ENCODE peak calls at places on chromosomes 2 and 18, in nine cellular contexts. One of them, this sample, is unnamed.

GRCh38 chr2:241822264-241822623 is 13.3 kb downstream of the NEU4 start:
- DNase-seq in tibial artery: no peak
- DNase-seq in adrenal gland: peak; percentile 14
- DNase-seq in HepG2: no peak
- DNase-seq in A549: no peak
- DNase-seq in prostate gland: no peak
- DNase-seq in CD8-positive, alpha-beta T cell: peak; percentile 39
- DNase-seq in uterus: no peak
- DNase-seq in stomach: no peak
- DNase-seq in this sample: no peak

GRCh38 chr2:100393362-100393761 is 24.1 kb downstream of the CHST10 start:
- DNase-seq in adrenal gland: no peak
- DNase-seq in HepG2: no peak
- DNase-seq in prostate gland: no peak
- DNase-seq in tibial artery: no peak
- DNase-seq in stomach: no peak
- DNase-seq in CD8-positive, alpha-beta T cell: peak; percentile 32
- DNase-seq in A549: no peak
- DNase-seq in uterus: no peak
- DNase-seq in this sample: no peak

GRCh38 chr2:101658387-101658786 is 39.1 kb upstream of the MAP4K4 start:
- DNase-seq in HepG2: no peak
- DNase-seq in CD8-positive, alpha-beta T cell: no peak
- DNase-seq in tibial artery: no peak
- DNase-seq in A549: no peak
- DNase-seq in uterus: no peak
- DNase-seq in adrenal gland: no peak
- DNase-seq in stomach: no peak
- DNase-seq in prostate gland: no peak
- DNase-seq in this sample: no peak

GRCh38 chr2:235343156-235343774 is 150.6 kb upstream of the AGAP1 start:
- DNase-seq in tibial artery: no peak
- DNase-seq in HepG2: no peak
- DNase-seq in uterus: no peak
- DNase-seq in adrenal gland: no peak
- DNase-seq in CD8-positive, alpha-beta T cell: no peak
- DNase-seq in A549: no peak
- DNase-seq in stomach: no peak
- DNase-seq in prostate gland: no peak
- DNase-seq in this sample: no peak

GRCh38 chr2:86675611-86676015 is 44.5 kb upstream of the RMND5A start:
- DNase-seq in A549: no peak
- DNase-seq in HepG2: peak; percentile 55
- DNase-seq in prostate gland: peak; percentile 30
- DNase-seq in tibial artery: no peak
- DNase-seq in uterus: no peak
- DNase-seq in CD8-positive, alpha-beta T cell: no peak
- DNase-seq in stomach: peak; percentile 31
- DNase-seq in adrenal gland: no peak
- DNase-seq in this sample: no peak

GRCh38 chr2:10135296-10136089 is 13.0 kb downstream of the RRM2 start:
- DNase-seq in tibial artery: no peak
- DNase-seq in uterus: no peak
- DNase-seq in CD8-positive, alpha-beta T cell: no peak
- DNase-seq in stomach: no peak
- DNase-seq in prostate gland: no peak
- DNase-seq in adrenal gland: no peak
- DNase-seq in A549: no peak
- DNase-seq in HepG2: no peak
- DNase-seq in this sample: no peak

GRCh38 chr18:37741012-37741586 is 175.5 kb upstream of the CELF4 start:
- DNase-seq in stomach: no peak
- DNase-seq in uterus: no peak
- DNase-seq in A549: no peak
- DNase-seq in tibial artery: no peak
- DNase-seq in adrenal gland: no peak
- DNase-seq in CD8-positive, alpha-beta T cell: no peak
- DNase-seq in prostate gland: no peak
- DNase-seq in HepG2: no peak
- DNase-seq in this sample: no peak

GRCh38 chr2:20476481-20476880 is 29.6 kb downstream of the RHOB start:
- DNase-seq in HepG2: no peak
- DNase-seq in tibial artery: no peak
- DNase-seq in stomach: no peak
- DNase-seq in adrenal gland: peak; percentile 3
- DNase-seq in uterus: no peak
- DNase-seq in CD8-positive, alpha-beta T cell: no peak
- DNase-seq in prostate gland: no peak
- DNase-seq in A549: no peak
- DNase-seq in this sample: no peak

GRCh38 chr2:166170356-166170755 is 42.5 kb upstream of the SCN1A start:
- DNase-seq in tibial artery: no peak
- DNase-seq in adrenal gland: no peak
- DNase-seq in CD8-positive, alpha-beta T cell: no peak
- DNase-seq in A549: no peak
- DNase-seq in uterus: no peak
- DNase-seq in stomach: no peak
- DNase-seq in prostate gland: no peak
- DNase-seq in HepG2: no peak
- DNase-seq in this sample: no peak

GRCh38 chr18:75582406-75582821 is 154.9 kb upstream of the SMIM21 start:
- DNase-seq in prostate gland: no peak
- DNase-seq in HepG2: no peak
- DNase-seq in tibial artery: no peak
- DNase-seq in CD8-positive, alpha-beta T cell: no peak
- DNase-seq in stomach: no peak
- DNase-seq in A549: no peak
- DNase-seq in uterus: no peak
- DNase-seq in adrenal gland: no peak
- DNase-seq in this sample: no peak

GRCh38 chr2:225017098-225017685 is 25.1 kb downstream of the DOCK10 start:
- DNase-seq in HepG2: no peak
- DNase-seq in CD8-positive, alpha-beta T cell: no peak
- DNase-seq in stomach: no peak
- DNase-seq in tibial artery: no peak
- DNase-seq in adrenal gland: no peak
- DNase-seq in uterus: no peak
- DNase-seq in A549: no peak
- DNase-seq in prostate gland: no peak
- DNase-seq in this sample: no peak

DNA sequence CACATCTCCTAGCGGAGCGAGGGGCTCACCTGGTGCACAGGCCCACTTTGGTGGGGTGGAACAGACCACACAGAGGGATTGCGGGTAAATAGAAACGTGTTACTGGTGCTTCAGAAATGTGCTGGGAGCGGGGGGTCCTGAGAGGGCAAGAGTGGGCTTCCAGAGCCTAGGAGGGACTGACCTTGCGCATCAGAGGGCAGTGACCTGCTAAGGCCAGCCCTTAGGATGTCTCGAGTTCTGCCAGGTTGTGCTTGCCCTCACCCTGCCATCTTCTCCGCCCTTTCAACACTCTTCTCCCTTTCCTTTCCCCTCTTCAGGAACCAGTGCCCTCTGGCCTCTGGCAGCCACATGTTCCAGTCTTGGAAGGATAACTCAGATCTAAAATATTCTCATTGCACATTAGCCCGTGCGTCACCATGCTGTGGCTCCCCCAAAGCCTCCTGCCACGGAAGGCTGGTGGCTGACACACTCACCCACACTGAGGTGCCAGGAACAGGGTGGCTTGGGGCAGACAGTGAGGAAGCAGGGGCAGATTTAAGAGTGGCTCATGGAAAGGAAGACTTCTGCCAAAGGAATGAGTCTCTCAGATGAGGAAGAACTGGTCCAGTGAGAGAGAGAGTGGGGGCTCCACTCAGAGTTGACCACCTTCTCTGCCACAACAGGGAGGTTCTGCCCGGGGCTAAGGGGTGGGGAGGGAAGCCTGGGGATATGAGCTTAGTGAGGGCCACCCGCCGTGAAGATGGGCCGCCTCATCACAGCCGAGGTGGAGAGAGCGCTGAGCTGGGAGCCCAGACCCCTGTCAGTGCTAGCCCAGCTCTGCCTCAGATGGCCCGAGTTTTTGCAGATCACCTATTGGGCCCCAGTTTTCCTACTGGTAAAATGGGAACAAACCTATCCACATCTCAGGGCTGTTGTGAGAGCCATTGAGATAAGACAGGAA is 89.4 kb downstream of the MCFD2 start:
- DNase-seq in CD8-positive, alpha-beta T cell: no peak
- DNase-seq in uterus: peak; percentile 9
- DNase-seq in adrenal gland: no peak
- DNase-seq in stomach: no peak
- DNase-seq in tibial artery: peak; percentile 17
- DNase-seq in A549: no peak
- DNase-seq in prostate gland: no peak
- DNase-seq in HepG2: no peak
- DNase-seq in this sample: no peak
- H3K4me1 ChIP-seq in CD8-positive, alpha-beta T cell: no peaks in the 10 kb centered on the region
- H3K4me1 ChIP-seq in uterus: no peaks in the 10 kb centered on the region
- H3K4me1 ChIP-seq in adrenal gland: no peaks in the 10 kb centered on the region
- H3K4me1 ChIP-seq in stomach: no peaks in the 10 kb centered on the region
- H3K4me1 ChIP-seq in tibial artery: no peaks in the 10 kb centered on the region
- H3K4me1 ChIP-seq in A549: peaks cover 11% of the 10 kb centered on the region
- H3K4me1 ChIP-seq in prostate gland: no peaks in the 10 kb centered on the region
- H3K4me1 ChIP-seq in HepG2: peaks cover 14% of the 10 kb centered on the region
- H3K4me1 ChIP-seq in this sample: peaks cover 10% of the 10 kb centered on the region

DNA sequence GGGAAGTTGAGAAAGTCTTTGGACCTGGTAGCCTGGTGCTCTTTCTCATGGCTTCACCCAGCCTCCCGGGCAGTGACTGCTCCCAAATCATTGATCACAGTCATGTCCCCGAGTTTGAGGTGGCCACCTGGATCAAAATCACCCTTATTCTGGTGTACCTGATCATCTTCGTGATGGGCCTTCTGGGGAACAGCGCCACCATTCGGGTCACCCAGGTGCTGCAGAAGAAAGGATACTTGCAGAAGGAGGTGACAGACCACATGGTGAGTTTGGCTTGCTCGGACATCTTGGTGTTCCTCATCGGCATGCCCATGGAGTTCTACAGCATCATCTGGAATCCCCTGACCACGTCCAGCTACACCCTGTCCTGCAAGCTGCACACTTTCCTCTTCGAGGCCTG is 391 bp downstream of the GPR39 start:
- DNase-seq in CD8-positive, alpha-beta T cell: no peak
- DNase-seq in stomach: no peak
- DNase-seq in prostate gland: no peak
- DNase-seq in HepG2: no peak
- DNase-seq in uterus: no peak
- DNase-seq in tibial artery: no peak
- DNase-seq in A549: peak; percentile 27
- DNase-seq in adrenal gland: no peak
- DNase-seq in this sample: no peak
- H3K4me3 ChIP-seq in CD8-positive, alpha-beta T cell: no peak overlapping the region
- H3K4me3 ChIP-seq in stomach: peak overlapping the region; percentile 61
- H3K4me3 ChIP-seq in prostate gland: no peak overlapping the region
- H3K4me3 ChIP-seq in HepG2: no peak overlapping the region
- H3K4me3 ChIP-seq in uterus: no peak overlapping the region
- H3K4me3 ChIP-seq in tibial artery: no peak overlapping the region
- H3K4me3 ChIP-seq in A549: peak overlapping the region; percentile 47
- H3K4me3 ChIP-seq in adrenal gland: no peak overlapping the region
- H3K4me3 ChIP-seq in this sample: no peak overlapping the region

GRCh38 chr2:41935806-41936205 is 112.0 kb upstream of the PKDCC start:
- DNase-seq in A549: no peak
- DNase-seq in stomach: no peak
- DNase-seq in HepG2: no peak
- DNase-seq in tibial artery: no peak
- DNase-seq in CD8-positive, alpha-beta T cell: no peak
- DNase-seq in prostate gland: no peak
- DNase-seq in adrenal gland: no peak
- DNase-seq in uterus: no peak
- DNase-seq in this sample: no peak
- H3K4me1 ChIP-seq in A549: peaks cover 71% of the 10 kb centered on the region
- H3K4me1 ChIP-seq in stomach: peaks cover 5% of the 10 kb centered on the region
- H3K4me1 ChIP-seq in HepG2: no peaks in the 10 kb centered on the region
- H3K4me1 ChIP-seq in tibial artery: peaks cover 67% of the 10 kb centered on the region
- H3K4me1 ChIP-seq in CD8-positive, alpha-beta T cell: no peaks in the 10 kb centered on the region
- H3K4me1 ChIP-seq in prostate gland: no peaks in the 10 kb centered on the region
- H3K4me1 ChIP-seq in adrenal gland: peaks cover 33% of the 10 kb centered on the region
- H3K4me1 ChIP-seq in uterus: peaks cover 10% of the 10 kb centered on the region
- H3K4me1 ChIP-seq in this sample: peaks cover 18% of the 10 kb centered on the region

GRCh38 chr18:23213200-23213599 is 77.9 kb downstream of the CABLES1 start:
- DNase-seq in adrenal gland: no peak
- DNase-seq in tibial artery: no peak
- DNase-seq in prostate gland: no peak
- DNase-seq in CD8-positive, alpha-beta T cell: no peak
- DNase-seq in HepG2: no peak
- DNase-seq in stomach: no peak
- DNase-seq in A549: no peak
- DNase-seq in uterus: no peak
- DNase-seq in this sample: no peak
- H3K4me3 ChIP-seq in adrenal gland: no peak overlapping the region
- H3K4me3 ChIP-seq in tibial artery: no peak overlapping the region
- H3K4me3 ChIP-seq in prostate gland: no peak overlapping the region
- H3K4me3 ChIP-seq in CD8-positive, alpha-beta T cell: no peak overlapping the region
- H3K4me3 ChIP-seq in HepG2: no peak overlapping the region
- H3K4me3 ChIP-seq in stomach: no peak overlapping the region
- H3K4me3 ChIP-seq in A549: no peak overlapping the region
- H3K4me3 ChIP-seq in uterus: no peak overlapping the region
- H3K4me3 ChIP-seq in this sample: no peak overlapping the region

DNA sequence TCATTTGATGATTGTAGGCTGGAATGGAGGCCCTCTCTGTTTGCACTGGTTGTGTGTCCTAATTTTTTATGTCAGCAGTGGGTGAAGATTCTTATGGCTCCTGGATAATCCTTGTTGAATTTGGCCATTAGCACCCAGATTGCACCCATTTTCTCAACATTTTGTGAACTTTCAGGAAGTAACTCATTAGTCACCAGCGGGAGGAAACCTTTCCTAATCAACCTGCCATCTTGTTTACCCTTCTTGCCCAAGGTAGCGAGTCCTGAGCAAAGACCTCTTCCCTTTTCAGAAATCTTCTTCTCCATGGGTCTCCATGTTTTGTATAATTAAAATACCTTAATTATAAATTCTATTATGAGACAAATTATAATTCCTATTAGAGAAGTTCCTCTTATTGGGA is 76.0 kb downstream of the UGGT1 start:
- DNase-seq in HepG2: peak; percentile 62
- DNase-seq in uterus: no peak
- DNase-seq in tibial artery: no peak
- DNase-seq in adrenal gland: no peak
- DNase-seq in CD8-positive, alpha-beta T cell: no peak
- DNase-seq in prostate gland: no peak
- DNase-seq in A549: no peak
- DNase-seq in stomach: no peak
- DNase-seq in this sample: no peak
- H3K4me1 ChIP-seq in HepG2: peaks cover 87% of the 10 kb centered on the region
- H3K4me1 ChIP-seq in uterus: no peaks in the 10 kb centered on the region
- H3K4me1 ChIP-seq in tibial artery: no peaks in the 10 kb centered on the region
- H3K4me1 ChIP-seq in adrenal gland: peaks cover 9% of the 10 kb centered on the region
- H3K4me1 ChIP-seq in CD8-positive, alpha-beta T cell: no peaks in the 10 kb centered on the region
- H3K4me1 ChIP-seq in prostate gland: no peaks in the 10 kb centered on the region
- H3K4me1 ChIP-seq in A549: no peaks in the 10 kb centered on the region
- H3K4me1 ChIP-seq in stomach: no peaks in the 10 kb centered on the region
- H3K4me1 ChIP-seq in this sample: no peaks in the 10 kb centered on the region

GRCh38 chr2:214469728-214470127 is 58.9 kb downstream of the VWC2L start:
- DNase-seq in A549: no peak
- DNase-seq in uterus: no peak
- DNase-seq in prostate gland: no peak
- DNase-seq in tibial artery: no peak
- DNase-seq in HepG2: no peak
- DNase-seq in CD8-positive, alpha-beta T cell: no peak
- DNase-seq in adrenal gland: no peak
- DNase-seq in stomach: no peak
- DNase-seq in this sample: no peak
- H3K4me3 ChIP-seq in A549: no peak overlapping the region
- H3K4me3 ChIP-seq in uterus: no peak overlapping the region
- H3K4me3 ChIP-seq in prostate gland: no peak overlapping the region
- H3K4me3 ChIP-seq in tibial artery: no peak overlapping the region
- H3K4me3 ChIP-seq in HepG2: no peak overlapping the region
- H3K4me3 ChIP-seq in CD8-positive, alpha-beta T cell: no peak overlapping the region
- H3K4me3 ChIP-seq in adrenal gland: no peak overlapping the region
- H3K4me3 ChIP-seq in stomach: no peak overlapping the region
- H3K4me3 ChIP-seq in this sample: no peak overlapping the region